ENCODE peak calls at places on chromosomes 12 and 14, in five cellular contexts. O is GM12864, F is sigmoid colon, Y is GM23338, K is cardiac muscle cell. I is an unnamed sample.

GRCh38 chr12:30913323-30913722 is 13.2 kb upstream of the TSPAN11 start:
- DNase-seq in O (peak), F (no peak), Y (no peak), K (no peak), I (no peak)

GRCh38 chr12:57430117-57430930 is 519 bp downstream of the R3HDM2 start:
- DNase-seq in O (no peak), F (no peak), Y (peak), K (peak), I (peak)

GRCh38 chr12:106142591-106143261 is 4.0 kb upstream of the NUAK1 start:
- DNase-seq in O (no peak), F (no peak), Y (no peak), K (peak), I (no peak)

GRCh38 chr14:74085047-74085637 is 386 bp downstream of the LIN52 start:
- DNase-seq in O (no peak), F (no peak), Y (peak), K (peak), I (peak)

GRCh38 chr14:33435911-33436310 is 497.2 kb downstream of the NPAS3 start:
- DNase-seq in O (no peak), F (no peak), Y (no peak), K (no peak), I (no peak)

GRCh38 chr12:34404377-34405285 is 382.3 kb downstream of the ALG10 start:
- DNase-seq in O (no peak), F (peak), Y (no peak), K (no peak), I (peak)

GRCh38 chr14:93832665-93833064 is 44.4 kb upstream of the PRIMA1 start:
- DNase-seq in O (no peak), F (peak), Y (no peak), K (no peak), I (no peak)

GRCh38 chr14:75928587-75929230 is 53.1 kb downstream of the TGFB3 start:
- DNase-seq in O (no peak), F (no peak), Y (no peak), K (no peak), I (no peak)

GRCh38 chr12:13913371-13913770 is 68.0 kb downstream of the GRIN2B start:
- DNase-seq in O (no peak), F (no peak), Y (no peak), K (no peak), I (no peak)

GRCh38 chr12:116266220-116266619 is 11.3 kb downstream of the MED13L start:
- DNase-seq in O (no peak), F (no peak), Y (peak), K (peak), I (no peak)

GRCh38 chr14:65168840-65169239 is 66.5 kb upstream of the MAX start:
- DNase-seq in O (no peak), F (no peak), Y (peak), K (no peak), I (no peak)

GRCh38 chr12:34292736-34293625 is 270.7 kb downstream of the ALG10 start:
- DNase-seq in O (no peak), F (peak), Y (peak), K (no peak), I (no peak)

GRCh38 chr12:131104464-131105350 is 151.0 kb downstream of the ADGRD1 start:
- DNase-seq in O (no peak), F (peak), Y (peak), K (peak), I (peak)

GRCh38 chr12:27780612-27781408 is 774 bp upstream of the MANSC4 start:
- DNase-seq in O (no peak), F (peak), Y (peak), K (peak), I (peak)

GRCh38 chr12:100127766-100128508 is 14.7 kb downstream of the BLTP3B start:
- DNase-seq in O (no peak), F (no peak), Y (no peak), K (no peak), I (no peak)

GRCh38 chr12:24798335-24798734 is 150.6 kb downstream of the BCAT1 start:
- DNase-seq in O (peak), F (no peak), Y (no peak), K (no peak), I (peak)

GRCh38 chr14:68674538-68675232 is 118.2 kb downstream of the ZFP36L1 start:
- DNase-seq in O (no peak), F (peak), Y (no peak), K (no peak), I (no peak)

GRCh38 chr12:109946505-109946904 is 46.4 kb downstream of the TCHP start:
- DNase-seq in O (no peak), F (no peak), Y (peak), K (peak), I (no peak)

GRCh38 chr12:64806593-64806992 is 17.9 kb upstream of the TBC1D30 start:
- DNase-seq in O (no peak), F (no peak), Y (no peak), K (no peak), I (no peak)

GRCh38 chr14:105414456-105415371 is 4.9 kb upstream of the MTA1 start:
- DNase-seq in O (no peak), F (peak), Y (peak), K (peak), I (peak)

GRCh38 chr14:23403139-23403438 is 5.0 kb downstream of the MYH6 start:
- DNase-seq in O (no peak), F (no peak), Y (no peak), K (no peak), I (no peak)

GRCh38 chr12:69388371-69388770 is 28.8 kb downstream of the YEATS4 start:
- DNase-seq in O (no peak), F (no peak), Y (no peak), K (peak), I (peak)

GRCh38 chr12:54641554-54641953 is 6.6 kb downstream of the DCD start:
- DNase-seq in O (no peak), F (no peak), Y (no peak), K (no peak), I (no peak)

GRCh38 chr12:93673084-93673483 is 4.1 kb upstream of the CRADD start:
- DNase-seq in O (no peak), F (no peak), Y (no peak), K (no peak), I (no peak)

GRCh38 chr12:76030378-76031080 is 1.0 kb downstream of the PHLDA1 start:
- DNase-seq in O (no peak), F (peak), Y (peak), K (peak), I (peak)

GRCh38 chr12:110689601-110690430 is 901 bp upstream of the HVCN1 start:
- DNase-seq in O (no peak), F (peak), Y (peak), K (no peak), I (peak)

GRCh38 chr12:114401346-114402320 is 4.3 kb downstream of the TBX5 start:
- DNase-seq in O (no peak), F (peak), Y (no peak), K (no peak), I (no peak)

GRCh38 chr14:32576088-32576795 is 247.1 kb downstream of the AKAP6 start:
- DNase-seq in O (peak), F (peak), Y (peak), K (peak), I (peak)

GRCh38 chr12:30806989-30807694 is 52.4 kb upstream of the CAPRIN2 start:
- DNase-seq in O (peak), F (no peak), Y (peak), K (peak), I (no peak)

GRCh38 chr14:91177073-91177796 is 63.4 kb downstream of the DGLUCY start:
- DNase-seq in O (peak), F (no peak), Y (peak), K (peak), I (peak)

GRCh38 chr12:57454566-57455373 is at the start of gene INHBE:
- DNase-seq in O (no peak), F (no peak), Y (peak), K (peak), I (no peak)

GRCh38 chr14:76412501-76412900 is 36.6 kb downstream of the ESRRB start:
- DNase-seq in O (no peak), F (no peak), Y (no peak), K (no peak), I (no peak)

GRCh38 chr12:100311317-100311716 is 44.3 kb downstream of the SCYL2 start:
- DNase-seq in O (no peak), F (no peak), Y (no peak), K (no peak), I (no peak)

GRCh38 chr12:42987216-42987631 is 397.7 kb upstream of the PRICKLE1 start:
- DNase-seq in O (no peak), F (no peak), Y (no peak), K (no peak), I (no peak)

GRCh38 chr14:39492267-39492666 is 60.0 kb upstream of the FBXO33 start:
- DNase-seq in O (no peak), F (no peak), Y (no peak), K (peak), I (no peak)

GRCh38 chr14:55052259-55052930 is 948 bp downstream of the MAPK1IP1L start:
- DNase-seq in O (no peak), F (no peak), Y (peak), K (no peak), I (peak)

DNA sequence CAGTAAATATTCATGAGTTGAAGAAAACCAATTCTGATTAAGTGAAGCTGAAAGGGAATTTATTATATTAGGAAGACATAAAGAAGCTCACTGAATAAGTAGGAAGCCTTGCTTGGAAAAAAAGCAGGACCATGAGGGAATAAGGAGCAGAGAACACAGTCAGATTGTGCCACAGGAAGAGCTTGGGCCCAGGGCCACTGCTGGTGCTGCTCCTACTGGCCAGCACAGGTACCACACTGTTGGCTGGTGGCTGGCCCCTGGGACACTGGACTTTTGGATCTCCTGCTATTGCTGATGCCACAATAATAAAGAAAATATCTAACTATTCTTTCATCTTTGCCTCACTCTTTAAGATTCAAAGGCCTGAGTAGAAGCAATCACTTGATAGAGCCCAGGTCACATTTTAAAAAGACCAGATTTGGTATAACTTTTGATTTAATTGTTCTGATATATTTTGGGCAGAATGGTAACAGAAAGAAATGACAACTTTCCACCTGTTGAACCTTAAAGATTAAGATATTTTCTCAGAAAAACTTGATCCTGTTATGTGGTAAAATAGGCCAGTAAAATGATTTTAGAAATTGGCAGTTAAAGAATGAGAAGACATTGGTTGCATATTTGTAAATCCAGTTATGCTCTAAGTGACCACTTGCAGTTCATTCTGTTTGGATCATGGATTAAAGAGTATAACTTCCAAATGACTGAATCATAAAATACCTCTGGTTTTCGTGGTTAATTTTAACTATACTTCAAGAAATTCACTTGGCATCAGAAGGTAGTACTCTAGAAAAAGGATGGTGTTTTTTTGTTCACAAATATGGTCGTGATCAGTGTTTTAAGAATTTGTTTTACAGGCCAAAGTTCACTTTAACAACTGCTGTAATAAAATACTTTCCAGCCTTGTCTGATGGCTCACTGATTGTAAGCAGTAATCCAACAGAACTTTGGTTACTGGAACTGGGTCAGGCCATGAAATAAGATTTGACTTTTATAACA is 68.3 kb downstream of the DERA start:
- DNase-seq in O (no peak), F (no peak), Y (peak), K (peak), I (peak)
- TF ChIP-seq CTCF in O (peak), F (no peak), Y (peak), K (peak), I (no peak)

GRCh38 chr12:3662516-3662915 is 90.4 kb downstream of the CRACR2A start:
- DNase-seq in O (no peak), F (no peak), Y (no peak), K (no peak), I (no peak)

GRCh38 chr12:3655331-3655900 is 97.5 kb downstream of the CRACR2A start:
- DNase-seq in O (no peak), F (no peak), Y (peak), K (peak), I (peak)

GRCh38 chr12:3661028-3661427 is 91.9 kb downstream of the CRACR2A start:
- DNase-seq in O (no peak), F (no peak), Y (no peak), K (no peak), I (no peak)

GRCh38 chr12:3656946-3657622 is 95.8 kb downstream of the CRACR2A start:
- DNase-seq in O (no peak), F (no peak), Y (no peak), K (no peak), I (no peak)

GRCh38 chr12:3658327-3659163 is 94.4 kb downstream of the CRACR2A start:
- DNase-seq in O (no peak), F (no peak), Y (peak), K (peak), I (peak)
- TF ChIP-seq CTCF in O (peak), F (peak), Y (peak), K (peak), I (peak)

DNA sequence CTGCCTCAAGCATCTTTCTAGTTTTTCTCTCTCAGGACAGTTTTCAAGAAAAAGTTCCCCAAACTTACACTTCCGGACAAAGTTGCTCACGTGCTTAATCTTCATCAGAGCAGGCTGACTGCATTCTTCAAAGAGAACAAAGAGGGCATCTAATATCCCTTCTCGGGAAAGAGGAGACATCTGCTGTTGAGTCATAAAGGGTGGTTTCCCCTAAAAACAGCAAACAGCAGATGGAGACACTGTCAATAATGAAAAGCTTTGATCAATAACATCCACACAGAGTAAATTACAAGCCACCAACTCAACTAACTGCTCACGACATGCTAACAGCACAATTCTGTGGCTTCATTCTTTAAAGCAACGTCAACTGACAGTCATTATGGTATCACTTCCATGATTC is 8.1 kb downstream of the CIT start:
- DNase-seq in O (no peak), F (no peak), Y (no peak), K (no peak), I (no peak)
- TF ChIP-seq CTCF in O (no peak), F (no peak), Y (no peak), K (no peak), I (no peak)

GRCh38 chr12:125549836-125550235 is 484.6 kb downstream of the AACS start:
- DNase-seq in O (no peak), F (no peak), Y (peak), K (no peak), I (no peak)
- TF ChIP-seq CTCF in O (peak), F (no peak), Y (peak), K (no peak), I (peak)

DNA sequence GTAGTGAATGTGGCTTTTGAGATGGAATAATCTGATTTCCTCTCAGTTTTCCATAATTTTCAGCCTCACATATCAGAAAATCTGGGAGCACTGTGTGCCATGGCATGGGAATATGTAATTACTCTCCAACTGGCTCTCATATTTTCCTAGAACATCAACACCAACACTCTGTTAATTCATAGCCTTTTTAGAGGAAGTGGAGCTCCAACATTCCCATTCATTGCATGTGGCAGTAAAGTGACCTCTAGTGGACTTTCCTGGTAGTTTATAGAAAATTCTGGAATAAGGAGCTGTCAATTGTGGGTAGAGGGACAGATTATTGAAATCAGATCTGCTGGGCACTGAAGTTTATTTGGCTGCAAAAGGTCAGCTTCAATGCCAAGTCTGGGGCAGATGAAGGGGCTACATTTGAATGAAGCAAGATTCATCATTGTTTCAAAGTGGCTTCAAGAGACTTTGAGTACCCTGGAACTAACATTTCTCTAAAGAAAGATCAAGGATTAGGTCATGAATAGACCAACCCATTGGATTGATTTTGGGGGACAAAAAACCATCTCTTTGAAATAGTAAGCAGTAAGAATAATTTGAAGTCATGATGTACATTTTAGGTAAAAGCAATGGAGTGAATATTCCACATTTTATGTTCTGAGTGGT is 23.6 kb upstream of the USP44 start:
- DNase-seq in O (no peak), F (no peak), Y (peak), K (peak), I (no peak)
- TF ChIP-seq CTCF in O (peak), F (peak), Y (peak), K (peak), I (peak)

DNA sequence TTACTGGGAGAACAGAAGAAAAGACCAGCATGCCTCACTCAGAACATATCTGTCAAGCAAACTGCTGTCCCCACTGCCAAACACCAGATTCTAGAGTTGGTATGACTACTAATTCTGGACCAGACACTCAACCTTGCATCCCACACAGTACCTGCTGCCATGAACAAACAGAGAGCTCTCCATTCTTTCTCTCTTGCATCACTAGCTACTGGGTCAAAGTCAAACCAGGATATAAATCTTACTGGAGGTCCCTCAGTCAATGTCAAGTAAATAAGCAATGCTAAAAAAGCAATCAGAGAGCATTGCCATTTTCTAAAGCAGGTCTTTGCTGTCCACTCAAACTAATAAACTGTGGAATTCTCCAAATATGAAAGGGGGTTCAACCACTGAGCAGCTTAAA is 452.4 kb upstream of the SEL1L start:
- DNase-seq in O (no peak), F (no peak), Y (no peak), K (no peak), I (no peak)
- TF ChIP-seq CTCF in O (no peak), F (no peak), Y (no peak), K (no peak), I (no peak)

DNA sequence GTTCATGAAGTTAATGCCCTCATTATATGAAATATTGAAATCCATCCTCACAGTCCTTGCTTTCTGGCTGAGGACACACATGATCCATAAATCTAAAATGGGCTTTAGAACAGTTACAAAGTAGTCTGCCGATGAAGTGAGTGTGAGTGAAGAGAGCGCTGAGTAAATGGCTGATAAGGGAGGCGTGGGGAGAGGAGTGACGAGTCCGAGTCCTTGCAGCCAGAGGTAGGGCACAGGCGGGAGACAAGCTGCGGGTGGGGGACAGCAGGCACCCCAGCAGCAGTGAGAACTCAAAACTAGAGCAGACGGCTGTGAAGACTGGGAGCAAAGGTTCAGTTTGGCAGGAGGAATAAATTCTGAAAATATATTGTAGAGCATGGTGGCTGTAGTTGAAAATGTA is 140.1 kb upstream of the ATP2B1 start:
- DNase-seq in O (no peak), F (no peak), Y (no peak), K (peak), I (no peak)
- TF ChIP-seq CTCF in O (no peak), F (no peak), Y (no peak), K (no peak), I (no peak)

I was measured in GM10248.